ENCODE peak calls at places on chromosomes 16 and 17, in ten cellular contexts. P is astrocyte of the spinal cord, V is BJ, W is fibroblast of villous mesenchyme, Q is thoracic aorta, G is spleen, B is lower lobe of right lung, H is tibial nerve, O is choroid plexus epithelial cell, A is CD14-positive monocyte. U is an unnamed sample.

GRCh38 chr17:61129876-61130275 is 269.8 kb upstream of the TBX2 start:
- DNase-seq in A (no peak), B (no peak), W (no peak), V (no peak), P (no peak), Q (no peak), H (no peak), G (no peak), O (no peak), U (no peak)

GRCh38 chr17:57206928-57207327 is 49.4 kb upstream of the MSI2 start:
- DNase-seq in V (no peak), A (no peak), B (no peak), W (no peak), O (no peak), P (no peak), H (no peak), Q (no peak), G (no peak), U (no peak)

GRCh38 chr17:51372345-51373004 is 112.1 kb downstream of the UTP18 start:
- DNase-seq in A (peak), V (no peak), W (peak), H (no peak), P (peak), O (peak), B (no peak), Q (no peak), G (no peak), U (peak)

GRCh38 chr17:75897076-75898019 is 597 bp upstream of the TRIM65 start:
- DNase-seq in P (no peak), W (no peak), B (no peak), V (no peak), A (no peak), H (no peak), O (no peak), Q (no peak), G (peak), U (no peak)

GRCh38 chr17:2990396-2990795 is 73.0 kb downstream of the OR1D5 start:
- DNase-seq in G (peak), Q (no peak), H (no peak), B (no peak), P (no peak), W (no peak), V (no peak), O (no peak), A (peak), U (no peak)

GRCh38 chr17:65368341-65368740 is 193.1 kb downstream of the AXIN2 start:
- DNase-seq in H (no peak), P (no peak), W (no peak), V (no peak), B (no peak), O (no peak), G (no peak), A (no peak), Q (no peak), U (no peak)

GRCh38 chr16:12257926-12258561 is 281.5 kb downstream of the SNX29 start:
- DNase-seq in A (no peak), V (no peak), P (no peak), G (no peak), H (no peak), W (no peak), O (no peak), Q (no peak), B (no peak), U (no peak)

GRCh38 chr17:63134867-63135266 is 168.8 kb downstream of the TANC2 start:
- DNase-seq in H (no peak), W (no peak), Q (no peak), V (no peak), P (no peak), B (no peak), G (no peak), O (no peak), A (no peak), U (no peak)

GRCh38 chr17:7223375-7223774 is 3.6 kb downstream of the ACADVL start:
- DNase-seq in W (no peak), O (no peak), V (no peak), B (no peak), P (no peak), H (no peak), Q (no peak), G (no peak), A (no peak), U (no peak)

GRCh38 chr17:5587431-5588032 is 3.2 kb upstream of the NLRP1 start:
- DNase-seq in B (no peak), P (peak), G (no peak), A (no peak), W (peak), V (no peak), H (no peak), Q (no peak), O (peak), U (peak)

GRCh38 chr17:27524594-27524993 is 68.3 kb downstream of the KSR1 start:
- DNase-seq in H (no peak), G (no peak), A (peak), O (no peak), V (no peak), Q (no peak), W (no peak), P (no peak), B (no peak), U (no peak)

GRCh38 chr17:44904001-44904984 is 5.0 kb upstream of the EFTUD2 start:
- DNase-seq in V (no peak), Q (no peak), B (no peak), A (no peak), W (no peak), G (no peak), P (no peak), O (no peak), H (no peak), U (no peak)

GRCh38 chr17:1347681-1348318 is 52.2 kb downstream of the YWHAE start:
- DNase-seq in P (peak), A (no peak), V (no peak), Q (no peak), H (no peak), O (peak), G (peak), W (peak), B (peak), U (no peak)

GRCh38 chr17:47819475-47819874 is 2.1 kb downstream of the OSBPL7 start:
- DNase-seq in P (no peak), Q (no peak), B (peak), W (no peak), O (no peak), H (no peak), A (peak), G (no peak), V (no peak), U (no peak)

GRCh38 chr17:76869878-76870714 is 1.9 kb downstream of the MGAT5B start:
- DNase-seq in P (no peak), G (no peak), Q (no peak), A (no peak), O (peak), H (no peak), V (no peak), W (no peak), B (no peak), U (peak)

GRCh38 chr17:8494021-8494420 is 58.3 kb downstream of the NDEL1 start:
- DNase-seq in P (no peak), G (no peak), A (no peak), B (no peak), H (no peak), O (no peak), Q (no peak), V (no peak), W (no peak), U (no peak)

GRCh38 chr17:27674335-27674734 is 43.3 kb downstream of the LGALS9 start:
- DNase-seq in O (no peak), G (no peak), H (no peak), W (no peak), B (no peak), V (no peak), P (no peak), Q (no peak), A (no peak), U (no peak)

GRCh38 chr17:47711366-47712099 is 17.6 kb downstream of the TBKBP1 start:
- DNase-seq in Q (no peak), B (no peak), V (no peak), P (no peak), G (no peak), A (no peak), H (no peak), W (no peak), O (no peak), U (no peak)

GRCh38 chr16:7526736-7527135 is 194.1 kb downstream of the RBFOX1 start:
- DNase-seq in W (no peak), P (no peak), G (no peak), B (no peak), V (no peak), H (no peak), Q (no peak), O (no peak), A (no peak), U (no peak)

GRCh38 chr16:50667497-50668367 is 13.4 kb downstream of the SNX20 start:
- DNase-seq in P (no peak), Q (no peak), A (no peak), V (no peak), W (no peak), G (peak), O (no peak), H (no peak), B (no peak), U (no peak)
- TF ChIP-seq CTCF in P (no peak), Q (no peak), A (no peak), V (no peak), W (no peak), G (no peak), O (peak), H (no peak), B (no peak), U (no peak)

DNA sequence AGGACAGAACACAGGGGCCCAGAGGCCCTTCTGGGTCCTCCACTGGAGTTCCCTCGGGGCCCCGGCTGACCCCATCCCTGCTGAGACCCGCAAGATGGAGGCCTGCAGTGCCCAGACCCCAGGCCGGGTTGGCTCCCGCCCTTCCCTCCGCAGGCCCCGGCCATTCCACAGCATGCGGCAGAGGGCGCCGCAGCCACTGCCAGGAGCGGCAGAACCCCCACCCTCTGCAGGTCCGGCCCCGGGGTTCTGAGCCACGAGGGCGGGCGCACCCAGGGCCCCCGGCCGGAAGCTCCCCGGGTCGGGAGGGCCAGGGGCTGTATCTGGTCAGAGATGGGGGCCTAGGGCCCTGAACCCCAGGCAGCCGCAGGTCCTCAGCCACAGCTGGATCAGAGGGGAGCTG is 2.4 kb upstream of the PERCC1 start:
- DNase-seq in G (peak), O (peak), A (peak), P (no peak), V (no peak), B (no peak), H (no peak), W (no peak), Q (no peak), U (peak)
- TF ChIP-seq CTCF in G (peak), O (peak), A (peak), P (peak), V (peak), B (peak), H (peak), W (peak), Q (no peak), U (peak)

GRCh38 chr17:79126139-79126538 is 51.5 kb downstream of the ENGASE start:
- DNase-seq in G (no peak), W (no peak), O (peak), H (no peak), P (no peak), V (no peak), B (no peak), Q (no peak), A (no peak), U (no peak)
- TF ChIP-seq CTCF in G (no peak), W (no peak), O (peak), H (no peak), P (peak), V (no peak), B (no peak), Q (no peak), A (no peak), U (no peak)

DNA sequence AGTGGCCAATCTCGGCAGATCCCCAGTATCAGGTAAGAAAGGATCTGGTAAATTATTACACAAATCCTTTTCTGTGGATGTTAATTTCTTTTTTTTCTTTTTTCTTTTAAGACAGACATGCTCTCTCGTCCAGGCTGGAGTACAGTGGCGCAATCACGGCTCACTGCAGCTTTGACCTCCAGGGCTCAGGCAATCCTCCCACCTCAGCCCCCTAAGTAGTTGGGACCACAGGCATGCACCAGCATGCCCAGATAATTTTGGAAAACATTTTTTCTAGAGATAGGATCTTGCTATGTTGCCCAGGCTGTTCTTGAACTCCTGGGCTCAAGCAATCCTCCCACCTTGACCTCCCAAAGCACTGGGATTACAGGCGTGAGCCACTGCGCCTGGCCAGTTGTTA is 54.0 kb downstream of the GAS7 start:
- DNase-seq in G (no peak), H (no peak), A (peak), W (peak), Q (no peak), P (no peak), O (peak), V (no peak), B (no peak), U (no peak)
- TF ChIP-seq CTCF in G (no peak), H (no peak), A (no peak), W (no peak), Q (no peak), P (no peak), O (no peak), V (no peak), B (no peak), U (no peak)

DNA sequence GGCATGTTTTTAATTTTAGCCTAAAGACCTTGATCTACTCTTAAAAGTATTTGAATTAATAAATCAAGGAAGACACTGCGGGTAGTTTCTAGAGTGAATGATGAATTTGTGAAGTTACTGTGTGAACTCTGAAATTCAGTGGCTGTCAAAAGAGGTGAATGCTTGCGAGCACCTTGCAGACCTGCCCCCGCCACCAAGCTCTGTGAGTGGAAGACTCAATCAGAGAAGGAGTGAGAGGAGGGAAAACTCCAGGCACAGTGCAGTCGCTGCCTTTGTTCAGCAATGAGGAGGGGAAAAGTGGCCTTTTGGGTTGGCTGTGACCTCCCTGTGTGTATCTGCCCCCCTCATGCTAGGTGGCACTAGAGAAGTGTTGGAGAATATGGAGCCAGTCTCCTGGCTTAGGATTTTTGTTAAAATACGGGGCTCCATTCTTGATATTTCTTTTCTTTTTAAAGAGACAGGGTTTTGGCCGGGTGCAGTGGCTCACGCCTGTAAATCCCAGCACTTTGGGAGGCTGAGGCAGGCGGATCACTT is 53.0 kb downstream of the LDHD start:
- DNase-seq in B (no peak), P (no peak), O (no peak), W (no peak), Q (no peak), A (no peak), V (no peak), H (no peak), G (no peak), U (no peak)
- TF ChIP-seq CTCF in B (no peak), P (no peak), O (no peak), W (no peak), Q (no peak), A (no peak), V (no peak), H (no peak), G (no peak), U (no peak)

GRCh38 chr16:5428932-5429331 is 331.3 kb upstream of the EEF2KMT start:
- DNase-seq in H (no peak), B (no peak), P (no peak), A (no peak), V (no peak), G (no peak), O (no peak), Q (no peak), W (no peak), U (no peak)
- TF ChIP-seq CTCF in H (no peak), B (no peak), P (no peak), A (no peak), V (no peak), G (no peak), O (no peak), Q (no peak), W (no peak), U (no peak)